ENCODE peak calls at places on chromosome 5, in eight cellular contexts. One of them, this sample, is unnamed.

GRCh38 chr5:43121565-43122484 is 1.1 kb downstream of the ZNF131 start:
- DNase-seq in HCT116: no peak
- DNase-seq in SK-N-SH: peak; percentile 49
- DNase-seq in HepG2: peak; percentile 8
- DNase-seq in GM23338: peak; percentile 65
- DNase-seq in GM12878: no peak
- DNase-seq in HL-60: no peak
- DNase-seq in K562: peak; percentile 34
- DNase-seq in this sample: no peak

GRCh38 chr5:87136096-87136495 is 131.6 kb upstream of the RASA1 start:
- DNase-seq in HCT116: no peak
- DNase-seq in SK-N-SH: no peak
- DNase-seq in HepG2: no peak
- DNase-seq in GM23338: no peak
- DNase-seq in GM12878: no peak
- DNase-seq in HL-60: no peak
- DNase-seq in K562: no peak
- DNase-seq in this sample: no peak

GRCh38 chr5:68542207-68542606 is 326.7 kb downstream of the PIK3R1 start:
- DNase-seq in HCT116: no peak
- DNase-seq in SK-N-SH: no peak
- DNase-seq in HepG2: no peak
- DNase-seq in GM23338: no peak
- DNase-seq in GM12878: no peak
- DNase-seq in HL-60: no peak
- DNase-seq in K562: no peak
- DNase-seq in this sample: no peak

GRCh38 chr5:765948-766631 is 18.4 kb downstream of the ZDHHC11B start:
- DNase-seq in HCT116: no peak
- DNase-seq in SK-N-SH: peak; percentile 41
- DNase-seq in HepG2: no peak
- DNase-seq in GM23338: no peak
- DNase-seq in GM12878: no peak
- DNase-seq in HL-60: no peak
- DNase-seq in K562: no peak
- DNase-seq in this sample: no peak

GRCh38 chr5:61026004-61026403 is 81.0 kb downstream of the NDUFAF2 start:
- DNase-seq in HCT116: no peak
- DNase-seq in SK-N-SH: peak; percentile 47
- DNase-seq in HepG2: no peak
- DNase-seq in GM23338: no peak
- DNase-seq in GM12878: no peak
- DNase-seq in HL-60: no peak
- DNase-seq in K562: no peak
- DNase-seq in this sample: no peak

GRCh38 chr5:11072556-11072955 is 311.5 kb upstream of the DAP start:
- DNase-seq in HCT116: no peak
- DNase-seq in SK-N-SH: peak; percentile 14
- DNase-seq in HepG2: no peak
- DNase-seq in GM23338: no peak
- DNase-seq in GM12878: no peak
- DNase-seq in HL-60: no peak
- DNase-seq in K562: no peak
- DNase-seq in this sample: no peak

GRCh38 chr5:143016777-143017374 is 246.7 kb downstream of the ARHGAP26 start:
- DNase-seq in HCT116: no peak
- DNase-seq in SK-N-SH: peak; percentile 30
- DNase-seq in HepG2: no peak
- DNase-seq in GM23338: peak; percentile 72
- DNase-seq in GM12878: no peak
- DNase-seq in HL-60: no peak
- DNase-seq in K562: peak; percentile 21
- DNase-seq in this sample: no peak

GRCh38 chr5:141412853-141413539 is at the start of gene PCDHGA10:
- DNase-seq in HCT116: peak; percentile 71
- DNase-seq in SK-N-SH: no peak
- DNase-seq in HepG2: peak; percentile 15
- DNase-seq in GM23338: peak; percentile 92
- DNase-seq in GM12878: peak; percentile 27
- DNase-seq in HL-60: peak; percentile 48
- DNase-seq in K562: peak; percentile 49
- DNase-seq in this sample: no peak

GRCh38 chr5:1633605-1634336 is 110.0 kb upstream of the LPCAT1 start:
- DNase-seq in HCT116: peak; percentile 35
- DNase-seq in SK-N-SH: peak; percentile 93
- DNase-seq in HepG2: peak; percentile 68
- DNase-seq in GM23338: peak; percentile 91
- DNase-seq in GM12878: peak; percentile 15
- DNase-seq in HL-60: peak; percentile 24
- DNase-seq in K562: peak; percentile 93
- DNase-seq in this sample: peak; percentile 35

GRCh38 chr5:78727786-78728761 is 79.5 kb upstream of the LHFPL2 start:
- DNase-seq in HCT116: no peak
- DNase-seq in SK-N-SH: no peak
- DNase-seq in HepG2: peak; percentile 93
- DNase-seq in GM23338: no peak
- DNase-seq in GM12878: peak; percentile 96
- DNase-seq in HL-60: no peak
- DNase-seq in K562: no peak
- DNase-seq in this sample: no peak

GRCh38 chr5:129358069-129358468 is 102.0 kb upstream of the ADAMTS19 start:
- DNase-seq in HCT116: no peak
- DNase-seq in SK-N-SH: no peak
- DNase-seq in HepG2: no peak
- DNase-seq in GM23338: peak; percentile 33
- DNase-seq in GM12878: no peak
- DNase-seq in HL-60: no peak
- DNase-seq in K562: no peak
- DNase-seq in this sample: no peak

GRCh38 chr5:115435776-115436712 is 108.5 kb downstream of the FEM1C start:
- DNase-seq in HCT116: no peak
- DNase-seq in SK-N-SH: no peak
- DNase-seq in HepG2: no peak
- DNase-seq in GM23338: no peak
- DNase-seq in GM12878: no peak
- DNase-seq in HL-60: no peak
- DNase-seq in K562: no peak
- DNase-seq in this sample: no peak

GRCh38 chr5:33690736-33691135 is 201.1 kb downstream of the ADAMTS12 start:
- DNase-seq in HCT116: no peak
- DNase-seq in SK-N-SH: no peak
- DNase-seq in HepG2: no peak
- DNase-seq in GM23338: no peak
- DNase-seq in GM12878: no peak
- DNase-seq in HL-60: no peak
- DNase-seq in K562: no peak
- DNase-seq in this sample: no peak

GRCh38 chr5:116652196-116652729 is 77.6 kb upstream of the SEMA6A start:
- DNase-seq in HCT116: peak; percentile 79
- DNase-seq in SK-N-SH: no peak
- DNase-seq in HepG2: peak; percentile 97
- DNase-seq in GM23338: peak; percentile 88
- DNase-seq in GM12878: peak; percentile 85
- DNase-seq in HL-60: no peak
- DNase-seq in K562: no peak
- DNase-seq in this sample: no peak

GRCh38 chr5:72268753-72269410 is 51.2 kb downstream of the MRPS27 start:
- DNase-seq in HCT116: peak; percentile 44
- DNase-seq in SK-N-SH: peak; percentile 36
- DNase-seq in HepG2: peak; percentile 48
- DNase-seq in GM23338: peak; percentile 85
- DNase-seq in GM12878: no peak
- DNase-seq in HL-60: no peak
- DNase-seq in K562: peak; percentile 42
- DNase-seq in this sample: no peak

GRCh38 chr5:154092356-154092755 is 53.6 kb downstream of the MFAP3 start:
- DNase-seq in HCT116: no peak
- DNase-seq in SK-N-SH: no peak
- DNase-seq in HepG2: no peak
- DNase-seq in GM23338: peak; percentile 68
- DNase-seq in GM12878: no peak
- DNase-seq in HL-60: no peak
- DNase-seq in K562: no peak
- DNase-seq in this sample: no peak

GRCh38 chr5:178286226-178287090 is 53.9 kb upstream of the PHYKPL start:
- DNase-seq in HCT116: no peak
- DNase-seq in SK-N-SH: no peak
- DNase-seq in HepG2: no peak
- DNase-seq in GM23338: no peak
- DNase-seq in GM12878: no peak
- DNase-seq in HL-60: no peak
- DNase-seq in K562: no peak
- DNase-seq in this sample: no peak

GRCh38 chr5:9818340-9818845 is 188.2 kb upstream of the TAS2R1 start:
- DNase-seq in HCT116: no peak
- DNase-seq in SK-N-SH: no peak
- DNase-seq in HepG2: no peak
- DNase-seq in GM23338: no peak
- DNase-seq in GM12878: no peak
- DNase-seq in HL-60: no peak
- DNase-seq in K562: no peak
- DNase-seq in this sample: no peak

GRCh38 chr5:151633892-151634291 is 42.8 kb upstream of the FAT2 start:
- DNase-seq in HCT116: no peak
- DNase-seq in SK-N-SH: no peak
- DNase-seq in HepG2: no peak
- DNase-seq in GM23338: no peak
- DNase-seq in GM12878: no peak
- DNase-seq in HL-60: no peak
- DNase-seq in K562: no peak
- DNase-seq in this sample: no peak

GRCh38 chr5:143685416-143685815 is 126.5 kb upstream of the HMHB1 start:
- DNase-seq in HCT116: no peak
- DNase-seq in SK-N-SH: no peak
- DNase-seq in HepG2: peak; percentile 24
- DNase-seq in GM23338: no peak
- DNase-seq in GM12878: no peak
- DNase-seq in HL-60: no peak
- DNase-seq in K562: no peak
- DNase-seq in this sample: no peak

GRCh38 chr5:16800477-16800876 is 135.6 kb downstream of the MYO10 start:
- DNase-seq in HCT116: no peak
- DNase-seq in SK-N-SH: no peak
- DNase-seq in HepG2: no peak
- DNase-seq in GM23338: no peak
- DNase-seq in GM12878: no peak
- DNase-seq in HL-60: no peak
- DNase-seq in K562: no peak
- DNase-seq in this sample: no peak
- TF ChIP-seq REST in HCT116: no peak
- TF ChIP-seq REST in SK-N-SH: no peak
- TF ChIP-seq REST in HepG2: no peak
- TF ChIP-seq REST in GM23338: no peak
- TF ChIP-seq REST in GM12878: no peak
- TF ChIP-seq REST in HL-60: no peak
- TF ChIP-seq REST in K562: no peak
- TF ChIP-seq REST in this sample: no peak

DNA sequence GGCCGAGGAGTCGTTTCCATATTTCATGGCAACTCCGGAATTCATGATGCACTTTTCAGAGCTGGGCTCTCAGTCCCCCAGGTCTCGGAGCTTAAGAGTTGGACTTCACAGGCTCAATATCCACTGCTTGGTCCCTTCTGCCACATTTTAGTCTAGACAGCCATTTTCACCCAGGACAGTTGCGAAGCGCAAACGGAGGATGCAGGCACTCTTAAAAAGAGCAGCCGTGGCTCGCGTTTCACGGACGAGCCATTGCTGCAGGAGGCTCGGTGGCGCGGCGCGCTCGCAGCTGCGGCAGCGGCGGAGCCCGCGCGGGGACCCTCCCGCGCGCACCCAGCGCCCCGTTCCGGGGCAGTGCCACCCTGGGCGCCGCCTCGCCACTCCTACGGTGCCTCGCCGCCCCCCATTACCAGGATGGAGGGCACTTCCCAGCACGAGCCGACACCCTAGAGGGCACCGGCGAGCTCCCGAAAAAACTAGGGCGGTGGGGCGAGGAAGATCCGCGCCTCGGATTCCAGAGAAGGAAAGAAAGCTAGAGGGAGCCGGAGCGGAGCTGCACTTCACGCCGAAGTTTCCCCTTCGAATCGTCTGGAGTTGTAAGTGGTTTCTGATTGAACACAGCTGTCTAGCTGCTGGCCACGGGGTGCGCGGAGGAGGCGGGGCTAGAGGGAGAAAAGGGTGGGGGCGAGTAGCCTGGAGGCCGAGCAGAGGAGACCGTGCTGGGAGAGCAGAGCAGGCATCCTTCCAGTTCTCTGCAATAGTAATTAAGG is 140.3 kb downstream of the TSSK1B start:
- DNase-seq in HCT116: peak; percentile 56
- DNase-seq in SK-N-SH: peak; percentile 94
- DNase-seq in HepG2: no peak
- DNase-seq in GM23338: peak; percentile 88
- DNase-seq in GM12878: no peak
- DNase-seq in HL-60: no peak
- DNase-seq in K562: peak; percentile 26
- DNase-seq in this sample: no peak
- TF ChIP-seq POLR2AphosphoS5 in HCT116: peak; percentile 79
- TF ChIP-seq POLR2AphosphoS5 in SK-N-SH: peak; percentile 54
- TF ChIP-seq POLR2AphosphoS5 in HepG2: no peak
- TF ChIP-seq POLR2AphosphoS5 in GM23338: peak; percentile 34
- TF ChIP-seq POLR2AphosphoS5 in GM12878: no peak
- TF ChIP-seq POLR2AphosphoS5 in HL-60: no peak
- TF ChIP-seq POLR2AphosphoS5 in K562: no peak
- TF ChIP-seq POLR2AphosphoS5 in this sample: no peak

GRCh38 chr5:148973455-148973854 is 89.4 kb downstream of the SH3TC2 start:
- DNase-seq in HCT116: no peak
- DNase-seq in SK-N-SH: no peak
- DNase-seq in HepG2: no peak
- DNase-seq in GM23338: no peak
- DNase-seq in GM12878: no peak
- DNase-seq in HL-60: no peak
- DNase-seq in K562: no peak
- DNase-seq in this sample: no peak
- H3K4me3 ChIP-seq in HCT116: peak overlapping the region; percentile 21
- H3K4me3 ChIP-seq in SK-N-SH: no peak overlapping the region
- H3K4me3 ChIP-seq in HepG2: no peak overlapping the region
- H3K4me3 ChIP-seq in GM23338: no peak overlapping the region
- H3K4me3 ChIP-seq in GM12878: no peak overlapping the region
- H3K4me3 ChIP-seq in HL-60: no peak overlapping the region
- H3K4me3 ChIP-seq in K562: no peak overlapping the region
- H3K4me3 ChIP-seq in this sample: peak overlapping the region; percentile 13

DNA sequence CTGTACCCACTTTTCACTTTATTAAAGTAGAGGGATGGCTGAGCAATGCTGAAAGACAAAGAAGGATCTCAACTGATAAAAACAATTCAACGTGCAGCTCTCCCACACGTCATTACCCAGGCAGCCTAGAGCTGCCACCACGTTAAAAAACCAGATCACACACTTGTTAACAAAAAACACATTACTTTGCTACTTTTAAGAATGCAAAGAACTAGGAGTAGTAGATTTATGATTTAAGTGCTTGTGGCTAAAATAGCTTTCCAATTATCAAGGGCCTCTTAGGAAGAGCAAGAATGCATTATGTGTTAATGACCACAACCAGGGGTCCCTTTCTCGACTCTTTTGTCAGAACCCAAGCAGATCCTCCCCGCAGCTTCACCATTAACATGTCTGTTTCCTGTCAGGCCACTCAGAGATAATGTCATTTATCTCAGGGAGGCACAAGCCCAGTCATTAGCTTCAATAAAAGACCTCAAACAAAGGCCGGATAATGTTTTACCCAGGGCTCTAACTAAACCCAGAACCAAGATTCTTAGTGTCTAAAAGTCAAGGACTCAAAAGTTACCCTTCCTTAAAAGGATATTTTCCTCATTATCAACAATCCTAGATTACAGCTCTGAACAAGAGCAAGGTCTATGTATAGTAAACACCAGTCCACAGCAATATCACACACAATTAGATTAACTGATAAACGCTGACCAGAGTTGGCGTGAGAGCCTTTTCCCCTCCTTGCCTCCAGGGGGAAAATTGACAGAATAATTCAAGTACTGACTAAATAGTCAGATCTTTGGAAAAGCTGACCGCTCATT is 7.5 kb downstream of the ZNF608 start:
- DNase-seq in HCT116: no peak
- DNase-seq in SK-N-SH: peak; percentile 81
- DNase-seq in HepG2: no peak
- DNase-seq in GM23338: peak; percentile 90
- DNase-seq in GM12878: no peak
- DNase-seq in HL-60: no peak
- DNase-seq in K562: no peak
- DNase-seq in this sample: no peak
- TF ChIP-seq REST in HCT116: no peak
- TF ChIP-seq REST in SK-N-SH: no peak
- TF ChIP-seq REST in HepG2: no peak
- TF ChIP-seq REST in GM23338: no peak
- TF ChIP-seq REST in GM12878: no peak
- TF ChIP-seq REST in HL-60: no peak
- TF ChIP-seq REST in K562: no peak
- TF ChIP-seq REST in this sample: no peak